ENCODE peak calls at places on chromosomes 4 and X, in ten cellular contexts. One of them, this sample, is unnamed.

GRCh38 chrX:69618803-69619202 is 2.9 kb downstream of the EDA start:
- DNase-seq in astrocyte of the spinal cord: no peak
- DNase-seq in natural killer cell: no peak
- DNase-seq in endothelial cell: no peak
- DNase-seq in activated CD4-positive, alpha-beta memory T cell treated with anti-CD3 and anti-CD28 coated beads for 36 hours: peak
- DNase-seq in stimulated activated CD4-positive, alpha-beta T cell treated with anti-CD3 and anti-CD28 coated beads, Interleukin-2, amount 100 ng/mL, for 48 hours: no peak
- DNase-seq in T-helper 2 cell: no peak
- DNase-seq in foreskin keratinocyte: no peak
- DNase-seq in iris pigment epithelial cell: peak
- DNase-seq in stimulated activated naive B cell treated with anti-CD40 and anti-IgM and Interleukin-4, amounts not matched to agents 10 μg/mL and 1 μg/mL and 100 μg/mL, for 72 hours: no peak
- DNase-seq in this sample: peak

GRCh38 chr4:854356-854755 is 28.4 kb upstream of the CPLX1 start:
- DNase-seq in astrocyte of the spinal cord: no peak
- DNase-seq in natural killer cell: no peak
- DNase-seq in endothelial cell: no peak
- DNase-seq in activated CD4-positive, alpha-beta memory T cell treated with anti-CD3 and anti-CD28 coated beads for 36 hours: no peak
- DNase-seq in stimulated activated CD4-positive, alpha-beta T cell treated with anti-CD3 and anti-CD28 coated beads, Interleukin-2, amount 100 ng/mL, for 48 hours: no peak
- DNase-seq in T-helper 2 cell: no peak
- DNase-seq in foreskin keratinocyte: no peak
- DNase-seq in iris pigment epithelial cell: no peak
- DNase-seq in stimulated activated naive B cell treated with anti-CD40 and anti-IgM and Interleukin-4, amounts not matched to agents 10 μg/mL and 1 μg/mL and 100 μg/mL, for 72 hours: no peak
- DNase-seq in this sample: no peak

GRCh38 chr4:66564901-66565648 is 894.8 kb upstream of the EPHA5 start:
- DNase-seq in astrocyte of the spinal cord: peak
- DNase-seq in natural killer cell: no peak
- DNase-seq in endothelial cell: no peak
- DNase-seq in activated CD4-positive, alpha-beta memory T cell treated with anti-CD3 and anti-CD28 coated beads for 36 hours: no peak
- DNase-seq in stimulated activated CD4-positive, alpha-beta T cell treated with anti-CD3 and anti-CD28 coated beads, Interleukin-2, amount 100 ng/mL, for 48 hours: no peak
- DNase-seq in T-helper 2 cell: no peak
- DNase-seq in foreskin keratinocyte: no peak
- DNase-seq in iris pigment epithelial cell: peak
- DNase-seq in stimulated activated naive B cell treated with anti-CD40 and anti-IgM and Interleukin-4, amounts not matched to agents 10 μg/mL and 1 μg/mL and 100 μg/mL, for 72 hours: no peak
- DNase-seq in this sample: no peak

GRCh38 chrX:53984895-53985294 is 59.4 kb downstream of the PHF8 start:
- DNase-seq in astrocyte of the spinal cord: no peak
- DNase-seq in natural killer cell: no peak
- DNase-seq in endothelial cell: no peak
- DNase-seq in activated CD4-positive, alpha-beta memory T cell treated with anti-CD3 and anti-CD28 coated beads for 36 hours: no peak
- DNase-seq in stimulated activated CD4-positive, alpha-beta T cell treated with anti-CD3 and anti-CD28 coated beads, Interleukin-2, amount 100 ng/mL, for 48 hours: no peak
- DNase-seq in T-helper 2 cell: no peak
- DNase-seq in foreskin keratinocyte: no peak
- DNase-seq in iris pigment epithelial cell: no peak
- DNase-seq in stimulated activated naive B cell treated with anti-CD40 and anti-IgM and Interleukin-4, amounts not matched to agents 10 μg/mL and 1 μg/mL and 100 μg/mL, for 72 hours: no peak
- DNase-seq in this sample: no peak

GRCh38 chrX:53072418-53073114 is 9.6 kb upstream of the TSPYL2 start:
- DNase-seq in astrocyte of the spinal cord: no peak
- DNase-seq in natural killer cell: no peak
- DNase-seq in endothelial cell: no peak
- DNase-seq in activated CD4-positive, alpha-beta memory T cell treated with anti-CD3 and anti-CD28 coated beads for 36 hours: no peak
- DNase-seq in stimulated activated CD4-positive, alpha-beta T cell treated with anti-CD3 and anti-CD28 coated beads, Interleukin-2, amount 100 ng/mL, for 48 hours: no peak
- DNase-seq in T-helper 2 cell: no peak
- DNase-seq in foreskin keratinocyte: no peak
- DNase-seq in iris pigment epithelial cell: no peak
- DNase-seq in stimulated activated naive B cell treated with anti-CD40 and anti-IgM and Interleukin-4, amounts not matched to agents 10 μg/mL and 1 μg/mL and 100 μg/mL, for 72 hours: no peak
- DNase-seq in this sample: no peak

GRCh38 chr4:158020175-158020574 is 152.7 kb downstream of the GASK1B start:
- DNase-seq in astrocyte of the spinal cord: peak
- DNase-seq in natural killer cell: no peak
- DNase-seq in endothelial cell: no peak
- DNase-seq in activated CD4-positive, alpha-beta memory T cell treated with anti-CD3 and anti-CD28 coated beads for 36 hours: no peak
- DNase-seq in stimulated activated CD4-positive, alpha-beta T cell treated with anti-CD3 and anti-CD28 coated beads, Interleukin-2, amount 100 ng/mL, for 48 hours: no peak
- DNase-seq in T-helper 2 cell: no peak
- DNase-seq in foreskin keratinocyte: peak
- DNase-seq in iris pigment epithelial cell: peak
- DNase-seq in stimulated activated naive B cell treated with anti-CD40 and anti-IgM and Interleukin-4, amounts not matched to agents 10 μg/mL and 1 μg/mL and 100 μg/mL, for 72 hours: no peak
- DNase-seq in this sample: peak

GRCh38 chr4:64857815-64858214 is 448.6 kb upstream of the TECRL start:
- DNase-seq in astrocyte of the spinal cord: no peak
- DNase-seq in natural killer cell: no peak
- DNase-seq in endothelial cell: no peak
- DNase-seq in activated CD4-positive, alpha-beta memory T cell treated with anti-CD3 and anti-CD28 coated beads for 36 hours: no peak
- DNase-seq in stimulated activated CD4-positive, alpha-beta T cell treated with anti-CD3 and anti-CD28 coated beads, Interleukin-2, amount 100 ng/mL, for 48 hours: no peak
- DNase-seq in T-helper 2 cell: no peak
- DNase-seq in foreskin keratinocyte: no peak
- DNase-seq in iris pigment epithelial cell: no peak
- DNase-seq in stimulated activated naive B cell treated with anti-CD40 and anti-IgM and Interleukin-4, amounts not matched to agents 10 μg/mL and 1 μg/mL and 100 μg/mL, for 72 hours: no peak
- DNase-seq in this sample: no peak

GRCh38 chr4:68929076-68929737 is 22.4 kb downstream of the UGT2A3 start:
- DNase-seq in astrocyte of the spinal cord: no peak
- DNase-seq in natural killer cell: no peak
- DNase-seq in endothelial cell: no peak
- DNase-seq in activated CD4-positive, alpha-beta memory T cell treated with anti-CD3 and anti-CD28 coated beads for 36 hours: no peak
- DNase-seq in stimulated activated CD4-positive, alpha-beta T cell treated with anti-CD3 and anti-CD28 coated beads, Interleukin-2, amount 100 ng/mL, for 48 hours: no peak
- DNase-seq in T-helper 2 cell: no peak
- DNase-seq in foreskin keratinocyte: no peak
- DNase-seq in iris pigment epithelial cell: no peak
- DNase-seq in stimulated activated naive B cell treated with anti-CD40 and anti-IgM and Interleukin-4, amounts not matched to agents 10 μg/mL and 1 μg/mL and 100 μg/mL, for 72 hours: no peak
- DNase-seq in this sample: no peak

GRCh38 chrX:155056877-155057792 is 13.8 kb downstream of the CMC4 start:
- DNase-seq in astrocyte of the spinal cord: peak
- DNase-seq in natural killer cell: peak
- DNase-seq in endothelial cell: peak
- DNase-seq in activated CD4-positive, alpha-beta memory T cell treated with anti-CD3 and anti-CD28 coated beads for 36 hours: peak
- DNase-seq in stimulated activated CD4-positive, alpha-beta T cell treated with anti-CD3 and anti-CD28 coated beads, Interleukin-2, amount 100 ng/mL, for 48 hours: peak
- DNase-seq in T-helper 2 cell: peak
- DNase-seq in foreskin keratinocyte: no peak
- DNase-seq in iris pigment epithelial cell: peak
- DNase-seq in stimulated activated naive B cell treated with anti-CD40 and anti-IgM and Interleukin-4, amounts not matched to agents 10 μg/mL and 1 μg/mL and 100 μg/mL, for 72 hours: peak
- DNase-seq in this sample: peak

GRCh38 chr4:189806506-189806905 is 134.2 kb upstream of the FRG1 start:
- DNase-seq in astrocyte of the spinal cord: no peak
- DNase-seq in natural killer cell: no peak
- DNase-seq in endothelial cell: no peak
- DNase-seq in activated CD4-positive, alpha-beta memory T cell treated with anti-CD3 and anti-CD28 coated beads for 36 hours: no peak
- DNase-seq in stimulated activated CD4-positive, alpha-beta T cell treated with anti-CD3 and anti-CD28 coated beads, Interleukin-2, amount 100 ng/mL, for 48 hours: no peak
- DNase-seq in T-helper 2 cell: no peak
- DNase-seq in foreskin keratinocyte: no peak
- DNase-seq in iris pigment epithelial cell: no peak
- DNase-seq in stimulated activated naive B cell treated with anti-CD40 and anti-IgM and Interleukin-4, amounts not matched to agents 10 μg/mL and 1 μg/mL and 100 μg/mL, for 72 hours: no peak
- DNase-seq in this sample: no peak

GRCh38 chr4:75637176-75637575 is 6.8 kb upstream of the CDKL2 start:
- DNase-seq in astrocyte of the spinal cord: peak
- DNase-seq in natural killer cell: no peak
- DNase-seq in endothelial cell: no peak
- DNase-seq in activated CD4-positive, alpha-beta memory T cell treated with anti-CD3 and anti-CD28 coated beads for 36 hours: no peak
- DNase-seq in stimulated activated CD4-positive, alpha-beta T cell treated with anti-CD3 and anti-CD28 coated beads, Interleukin-2, amount 100 ng/mL, for 48 hours: no peak
- DNase-seq in T-helper 2 cell: no peak
- DNase-seq in foreskin keratinocyte: peak
- DNase-seq in iris pigment epithelial cell: peak
- DNase-seq in stimulated activated naive B cell treated with anti-CD40 and anti-IgM and Interleukin-4, amounts not matched to agents 10 μg/mL and 1 μg/mL and 100 μg/mL, for 72 hours: no peak
- DNase-seq in this sample: no peak

GRCh38 chr4:85514783-85515182 is 39.8 kb downstream of the ARHGAP24 start:
- DNase-seq in astrocyte of the spinal cord: no peak
- DNase-seq in natural killer cell: no peak
- DNase-seq in endothelial cell: no peak
- DNase-seq in activated CD4-positive, alpha-beta memory T cell treated with anti-CD3 and anti-CD28 coated beads for 36 hours: no peak
- DNase-seq in stimulated activated CD4-positive, alpha-beta T cell treated with anti-CD3 and anti-CD28 coated beads, Interleukin-2, amount 100 ng/mL, for 48 hours: no peak
- DNase-seq in T-helper 2 cell: no peak
- DNase-seq in foreskin keratinocyte: no peak
- DNase-seq in iris pigment epithelial cell: no peak
- DNase-seq in stimulated activated naive B cell treated with anti-CD40 and anti-IgM and Interleukin-4, amounts not matched to agents 10 μg/mL and 1 μg/mL and 100 μg/mL, for 72 hours: no peak
- DNase-seq in this sample: no peak

GRCh38 chr4:167052631-167053085 is 181.6 kb downstream of the SPOCK3 start:
- DNase-seq in astrocyte of the spinal cord: no peak
- DNase-seq in natural killer cell: no peak
- DNase-seq in endothelial cell: no peak
- DNase-seq in activated CD4-positive, alpha-beta memory T cell treated with anti-CD3 and anti-CD28 coated beads for 36 hours: no peak
- DNase-seq in stimulated activated CD4-positive, alpha-beta T cell treated with anti-CD3 and anti-CD28 coated beads, Interleukin-2, amount 100 ng/mL, for 48 hours: no peak
- DNase-seq in T-helper 2 cell: no peak
- DNase-seq in foreskin keratinocyte: no peak
- DNase-seq in iris pigment epithelial cell: no peak
- DNase-seq in stimulated activated naive B cell treated with anti-CD40 and anti-IgM and Interleukin-4, amounts not matched to agents 10 μg/mL and 1 μg/mL and 100 μg/mL, for 72 hours: no peak
- DNase-seq in this sample: no peak

GRCh38 chr4:55364691-55365346 is 18.8 kb downstream of the SRD5A3 start:
- DNase-seq in astrocyte of the spinal cord: no peak
- DNase-seq in natural killer cell: no peak
- DNase-seq in endothelial cell: peak
- DNase-seq in activated CD4-positive, alpha-beta memory T cell treated with anti-CD3 and anti-CD28 coated beads for 36 hours: no peak
- DNase-seq in stimulated activated CD4-positive, alpha-beta T cell treated with anti-CD3 and anti-CD28 coated beads, Interleukin-2, amount 100 ng/mL, for 48 hours: no peak
- DNase-seq in T-helper 2 cell: no peak
- DNase-seq in foreskin keratinocyte: no peak
- DNase-seq in iris pigment epithelial cell: no peak
- DNase-seq in stimulated activated naive B cell treated with anti-CD40 and anti-IgM and Interleukin-4, amounts not matched to agents 10 μg/mL and 1 μg/mL and 100 μg/mL, for 72 hours: no peak
- DNase-seq in this sample: no peak

GRCh38 chrX:20432048-20432447 is 165.3 kb upstream of the RPS6KA3 start:
- DNase-seq in astrocyte of the spinal cord: peak
- DNase-seq in natural killer cell: no peak
- DNase-seq in endothelial cell: no peak
- DNase-seq in activated CD4-positive, alpha-beta memory T cell treated with anti-CD3 and anti-CD28 coated beads for 36 hours: no peak
- DNase-seq in stimulated activated CD4-positive, alpha-beta T cell treated with anti-CD3 and anti-CD28 coated beads, Interleukin-2, amount 100 ng/mL, for 48 hours: no peak
- DNase-seq in T-helper 2 cell: no peak
- DNase-seq in foreskin keratinocyte: no peak
- DNase-seq in iris pigment epithelial cell: peak
- DNase-seq in stimulated activated naive B cell treated with anti-CD40 and anti-IgM and Interleukin-4, amounts not matched to agents 10 μg/mL and 1 μg/mL and 100 μg/mL, for 72 hours: no peak
- DNase-seq in this sample: peak

GRCh38 chr4:2484169-2484568 is 15.3 kb downstream of the RNF4 start:
- DNase-seq in astrocyte of the spinal cord: no peak
- DNase-seq in natural killer cell: no peak
- DNase-seq in endothelial cell: no peak
- DNase-seq in activated CD4-positive, alpha-beta memory T cell treated with anti-CD3 and anti-CD28 coated beads for 36 hours: no peak
- DNase-seq in stimulated activated CD4-positive, alpha-beta T cell treated with anti-CD3 and anti-CD28 coated beads, Interleukin-2, amount 100 ng/mL, for 48 hours: no peak
- DNase-seq in T-helper 2 cell: no peak
- DNase-seq in foreskin keratinocyte: no peak
- DNase-seq in iris pigment epithelial cell: no peak
- DNase-seq in stimulated activated naive B cell treated with anti-CD40 and anti-IgM and Interleukin-4, amounts not matched to agents 10 μg/mL and 1 μg/mL and 100 μg/mL, for 72 hours: no peak
- DNase-seq in this sample: no peak

GRCh38 chr4:173231916-173232315 is 63.3 kb downstream of the GALNT7 start:
- DNase-seq in astrocyte of the spinal cord: peak
- DNase-seq in natural killer cell: no peak
- DNase-seq in endothelial cell: no peak
- DNase-seq in activated CD4-positive, alpha-beta memory T cell treated with anti-CD3 and anti-CD28 coated beads for 36 hours: no peak
- DNase-seq in stimulated activated CD4-positive, alpha-beta T cell treated with anti-CD3 and anti-CD28 coated beads, Interleukin-2, amount 100 ng/mL, for 48 hours: no peak
- DNase-seq in T-helper 2 cell: no peak
- DNase-seq in foreskin keratinocyte: no peak
- DNase-seq in iris pigment epithelial cell: peak
- DNase-seq in stimulated activated naive B cell treated with anti-CD40 and anti-IgM and Interleukin-4, amounts not matched to agents 10 μg/mL and 1 μg/mL and 100 μg/mL, for 72 hours: no peak
- DNase-seq in this sample: no peak

GRCh38 chrX:15750611-15751159 is 12.6 kb downstream of the CA5B start:
- DNase-seq in astrocyte of the spinal cord: peak
- DNase-seq in natural killer cell: no peak
- DNase-seq in endothelial cell: no peak
- DNase-seq in activated CD4-positive, alpha-beta memory T cell treated with anti-CD3 and anti-CD28 coated beads for 36 hours: peak
- DNase-seq in stimulated activated CD4-positive, alpha-beta T cell treated with anti-CD3 and anti-CD28 coated beads, Interleukin-2, amount 100 ng/mL, for 48 hours: no peak
- DNase-seq in T-helper 2 cell: peak
- DNase-seq in foreskin keratinocyte: no peak
- DNase-seq in iris pigment epithelial cell: no peak
- DNase-seq in stimulated activated naive B cell treated with anti-CD40 and anti-IgM and Interleukin-4, amounts not matched to agents 10 μg/mL and 1 μg/mL and 100 μg/mL, for 72 hours: no peak
- DNase-seq in this sample: no peak

GRCh38 chrX:110081740-110082139 is 78.8 kb downstream of the TMEM164 start:
- DNase-seq in astrocyte of the spinal cord: peak
- DNase-seq in natural killer cell: no peak
- DNase-seq in endothelial cell: no peak
- DNase-seq in activated CD4-positive, alpha-beta memory T cell treated with anti-CD3 and anti-CD28 coated beads for 36 hours: no peak
- DNase-seq in stimulated activated CD4-positive, alpha-beta T cell treated with anti-CD3 and anti-CD28 coated beads, Interleukin-2, amount 100 ng/mL, for 48 hours: no peak
- DNase-seq in T-helper 2 cell: no peak
- DNase-seq in foreskin keratinocyte: peak
- DNase-seq in iris pigment epithelial cell: peak
- DNase-seq in stimulated activated naive B cell treated with anti-CD40 and anti-IgM and Interleukin-4, amounts not matched to agents 10 μg/mL and 1 μg/mL and 100 μg/mL, for 72 hours: no peak
- DNase-seq in this sample: no peak

GRCh38 chrX:5236096-5236495 is 992.6 kb downstream of the NLGN4X start:
- DNase-seq in astrocyte of the spinal cord: no peak
- DNase-seq in natural killer cell: no peak
- DNase-seq in endothelial cell: no peak
- DNase-seq in activated CD4-positive, alpha-beta memory T cell treated with anti-CD3 and anti-CD28 coated beads for 36 hours: no peak
- DNase-seq in stimulated activated CD4-positive, alpha-beta T cell treated with anti-CD3 and anti-CD28 coated beads, Interleukin-2, amount 100 ng/mL, for 48 hours: no peak
- DNase-seq in T-helper 2 cell: no peak
- DNase-seq in foreskin keratinocyte: no peak
- DNase-seq in iris pigment epithelial cell: no peak
- DNase-seq in stimulated activated naive B cell treated with anti-CD40 and anti-IgM and Interleukin-4, amounts not matched to agents 10 μg/mL and 1 μg/mL and 100 μg/mL, for 72 hours: no peak
- DNase-seq in this sample: peak

GRCh38 chr4:87100093-87100634 is 120.3 kb downstream of the KLHL8 start:
- DNase-seq in astrocyte of the spinal cord: no peak
- DNase-seq in natural killer cell: no peak
- DNase-seq in endothelial cell: no peak
- DNase-seq in activated CD4-positive, alpha-beta memory T cell treated with anti-CD3 and anti-CD28 coated beads for 36 hours: no peak
- DNase-seq in stimulated activated CD4-positive, alpha-beta T cell treated with anti-CD3 and anti-CD28 coated beads, Interleukin-2, amount 100 ng/mL, for 48 hours: no peak
- DNase-seq in T-helper 2 cell: no peak
- DNase-seq in foreskin keratinocyte: no peak
- DNase-seq in iris pigment epithelial cell: no peak
- DNase-seq in stimulated activated naive B cell treated with anti-CD40 and anti-IgM and Interleukin-4, amounts not matched to agents 10 μg/mL and 1 μg/mL and 100 μg/mL, for 72 hours: no peak
- DNase-seq in this sample: no peak

GRCh38 chr4:168353746-168354145 is 35.2 kb upstream of the DDX60 start:
- DNase-seq in astrocyte of the spinal cord: no peak
- DNase-seq in natural killer cell: no peak
- DNase-seq in endothelial cell: no peak
- DNase-seq in activated CD4-positive, alpha-beta memory T cell treated with anti-CD3 and anti-CD28 coated beads for 36 hours: no peak
- DNase-seq in stimulated activated CD4-positive, alpha-beta T cell treated with anti-CD3 and anti-CD28 coated beads, Interleukin-2, amount 100 ng/mL, for 48 hours: no peak
- DNase-seq in T-helper 2 cell: no peak
- DNase-seq in foreskin keratinocyte: peak
- DNase-seq in iris pigment epithelial cell: no peak
- DNase-seq in stimulated activated naive B cell treated with anti-CD40 and anti-IgM and Interleukin-4, amounts not matched to agents 10 μg/mL and 1 μg/mL and 100 μg/mL, for 72 hours: no peak
- DNase-seq in this sample: no peak

GRCh38 chr4:72390409-72390808 is 178.6 kb downstream of the ADAMTS3 start:
- DNase-seq in astrocyte of the spinal cord: peak
- DNase-seq in natural killer cell: no peak
- DNase-seq in endothelial cell: no peak
- DNase-seq in activated CD4-positive, alpha-beta memory T cell treated with anti-CD3 and anti-CD28 coated beads for 36 hours: no peak
- DNase-seq in stimulated activated CD4-positive, alpha-beta T cell treated with anti-CD3 and anti-CD28 coated beads, Interleukin-2, amount 100 ng/mL, for 48 hours: no peak
- DNase-seq in T-helper 2 cell: no peak
- DNase-seq in foreskin keratinocyte: no peak
- DNase-seq in iris pigment epithelial cell: peak
- DNase-seq in stimulated activated naive B cell treated with anti-CD40 and anti-IgM and Interleukin-4, amounts not matched to agents 10 μg/mL and 1 μg/mL and 100 μg/mL, for 72 hours: no peak
- DNase-seq in this sample: no peak

GRCh38 chr4:73603307-73603710 is 16.9 kb downstream of the RASSF6 start:
- DNase-seq in astrocyte of the spinal cord: peak
- DNase-seq in natural killer cell: no peak
- DNase-seq in endothelial cell: no peak
- DNase-seq in activated CD4-positive, alpha-beta memory T cell treated with anti-CD3 and anti-CD28 coated beads for 36 hours: no peak
- DNase-seq in stimulated activated CD4-positive, alpha-beta T cell treated with anti-CD3 and anti-CD28 coated beads, Interleukin-2, amount 100 ng/mL, for 48 hours: no peak
- DNase-seq in T-helper 2 cell: no peak
- DNase-seq in foreskin keratinocyte: no peak
- DNase-seq in iris pigment epithelial cell: peak
- DNase-seq in stimulated activated naive B cell treated with anti-CD40 and anti-IgM and Interleukin-4, amounts not matched to agents 10 μg/mL and 1 μg/mL and 100 μg/mL, for 72 hours: no peak
- DNase-seq in this sample: no peak

GRCh38 chrX:79366556-79366887 is 612 bp downstream of the ITM2A start:
- DNase-seq in astrocyte of the spinal cord: no peak
- DNase-seq in natural killer cell: no peak
- DNase-seq in endothelial cell: no peak
- DNase-seq in activated CD4-positive, alpha-beta memory T cell treated with anti-CD3 and anti-CD28 coated beads for 36 hours: no peak
- DNase-seq in stimulated activated CD4-positive, alpha-beta T cell treated with anti-CD3 and anti-CD28 coated beads, Interleukin-2, amount 100 ng/mL, for 48 hours: no peak
- DNase-seq in T-helper 2 cell: no peak
- DNase-seq in foreskin keratinocyte: no peak
- DNase-seq in iris pigment epithelial cell: no peak
- DNase-seq in stimulated activated naive B cell treated with anti-CD40 and anti-IgM and Interleukin-4, amounts not matched to agents 10 μg/mL and 1 μg/mL and 100 μg/mL, for 72 hours: no peak
- DNase-seq in this sample: no peak

GRCh38 chrX:13876652-13877051 is 59.8 kb upstream of the GPM6B start:
- DNase-seq in astrocyte of the spinal cord: peak
- DNase-seq in natural killer cell: no peak
- DNase-seq in endothelial cell: no peak
- DNase-seq in activated CD4-positive, alpha-beta memory T cell treated with anti-CD3 and anti-CD28 coated beads for 36 hours: no peak
- DNase-seq in stimulated activated CD4-positive, alpha-beta T cell treated with anti-CD3 and anti-CD28 coated beads, Interleukin-2, amount 100 ng/mL, for 48 hours: no peak
- DNase-seq in T-helper 2 cell: no peak
- DNase-seq in foreskin keratinocyte: peak
- DNase-seq in iris pigment epithelial cell: peak
- DNase-seq in stimulated activated naive B cell treated with anti-CD40 and anti-IgM and Interleukin-4, amounts not matched to agents 10 μg/mL and 1 μg/mL and 100 μg/mL, for 72 hours: no peak
- DNase-seq in this sample: peak

GRCh38 chr4:124555959-124556358 is 156.6 kb downstream of the ANKRD50 start:
- DNase-seq in astrocyte of the spinal cord: no peak
- DNase-seq in natural killer cell: no peak
- DNase-seq in endothelial cell: no peak
- DNase-seq in activated CD4-positive, alpha-beta memory T cell treated with anti-CD3 and anti-CD28 coated beads for 36 hours: no peak
- DNase-seq in stimulated activated CD4-positive, alpha-beta T cell treated with anti-CD3 and anti-CD28 coated beads, Interleukin-2, amount 100 ng/mL, for 48 hours: no peak
- DNase-seq in T-helper 2 cell: no peak
- DNase-seq in foreskin keratinocyte: no peak
- DNase-seq in iris pigment epithelial cell: no peak
- DNase-seq in stimulated activated naive B cell treated with anti-CD40 and anti-IgM and Interleukin-4, amounts not matched to agents 10 μg/mL and 1 μg/mL and 100 μg/mL, for 72 hours: no peak
- DNase-seq in this sample: no peak

GRCh38 chr4:119103263-119103662 is 32.4 kb upstream of the MYOZ2 start:
- DNase-seq in astrocyte of the spinal cord: peak
- DNase-seq in natural killer cell: no peak
- DNase-seq in endothelial cell: peak
- DNase-seq in activated CD4-positive, alpha-beta memory T cell treated with anti-CD3 and anti-CD28 coated beads for 36 hours: no peak
- DNase-seq in stimulated activated CD4-positive, alpha-beta T cell treated with anti-CD3 and anti-CD28 coated beads, Interleukin-2, amount 100 ng/mL, for 48 hours: no peak
- DNase-seq in T-helper 2 cell: no peak
- DNase-seq in foreskin keratinocyte: peak
- DNase-seq in iris pigment epithelial cell: peak
- DNase-seq in stimulated activated naive B cell treated with anti-CD40 and anti-IgM and Interleukin-4, amounts not matched to agents 10 μg/mL and 1 μg/mL and 100 μg/mL, for 72 hours: no peak
- DNase-seq in this sample: peak

This sample was measured in COLO829.